ENCODE peak calls at places on chromosomes 7 and 10, in six cellular contexts. One of them, this sample, is unnamed.

GRCh38 chr7:15749631-15750030 is 63.1 kb upstream of the MEOX2 start:
- DNase-seq in HS-5: no peak
- DNase-seq in HFFc6: no peak
- DNase-seq in DMS153: no peak
- DNase-seq in HepG2: no peak
- DNase-seq in NCI-H446: no peak
- DNase-seq in this sample: no peak

GRCh38 chr10:1057106-1057657 is 997 bp downstream of the WDR37 start:
- DNase-seq in HS-5: no peak
- DNase-seq in HFFc6: no peak
- DNase-seq in DMS153: no peak
- DNase-seq in HepG2: no peak
- DNase-seq in NCI-H446: no peak
- DNase-seq in this sample: no peak

GRCh38 chr10:103572597-103573321 is 79.3 kb downstream of the NEURL1 start:
- DNase-seq in HS-5: no peak
- DNase-seq in HFFc6: peak
- DNase-seq in DMS153: no peak
- DNase-seq in HepG2: no peak
- DNase-seq in NCI-H446: no peak
- DNase-seq in this sample: no peak

GRCh38 chr7:414681-415560 is 104.7 kb downstream of the PDGFA start:
- DNase-seq in HS-5: no peak
- DNase-seq in HFFc6: no peak
- DNase-seq in DMS153: no peak
- DNase-seq in HepG2: no peak
- DNase-seq in NCI-H446: no peak
- DNase-seq in this sample: no peak

GRCh38 chr10:123942114-123942513 is 50.5 kb upstream of the CPXM2 start:
- DNase-seq in HS-5: no peak
- DNase-seq in HFFc6: no peak
- DNase-seq in DMS153: no peak
- DNase-seq in HepG2: no peak
- DNase-seq in NCI-H446: no peak
- DNase-seq in this sample: no peak

GRCh38 chr10:118615888-118616287 is 20.4 kb upstream of the PRLHR start:
- DNase-seq in HS-5: no peak
- DNase-seq in HFFc6: no peak
- DNase-seq in DMS153: no peak
- DNase-seq in HepG2: no peak
- DNase-seq in NCI-H446: no peak
- DNase-seq in this sample: peak

GRCh38 chr7:74684473-74684872 is 27.0 kb downstream of the GTF2I start:
- DNase-seq in HS-5: no peak
- DNase-seq in HFFc6: no peak
- DNase-seq in DMS153: no peak
- DNase-seq in HepG2: no peak
- DNase-seq in NCI-H446: no peak
- DNase-seq in this sample: no peak

GRCh38 chr10:14683246-14683645 is 91.5 kb downstream of the FAM107B start:
- DNase-seq in HS-5: no peak
- DNase-seq in HFFc6: no peak
- DNase-seq in DMS153: no peak
- DNase-seq in HepG2: no peak
- DNase-seq in NCI-H446: no peak
- DNase-seq in this sample: no peak

GRCh38 chr10:11691319-11691755 is 50.8 kb upstream of the ECHDC3 start:
- DNase-seq in HS-5: no peak
- DNase-seq in HFFc6: no peak
- DNase-seq in DMS153: no peak
- DNase-seq in HepG2: no peak
- DNase-seq in NCI-H446: peak
- DNase-seq in this sample: no peak

GRCh38 chr10:78267598-78267997 is 233.9 kb downstream of the RPS24 start:
- DNase-seq in HS-5: no peak
- DNase-seq in HFFc6: peak
- DNase-seq in DMS153: no peak
- DNase-seq in HepG2: no peak
- DNase-seq in NCI-H446: no peak
- DNase-seq in this sample: no peak

GRCh38 chr7:37193087-37193774 is 255.4 kb downstream of the ELMO1 start:
- DNase-seq in HS-5: no peak
- DNase-seq in HFFc6: no peak
- DNase-seq in DMS153: no peak
- DNase-seq in HepG2: no peak
- DNase-seq in NCI-H446: no peak
- DNase-seq in this sample: no peak